ENCODE peak calls at places on chromosomes 6 and 20, in six cellular contexts. B is H9, P is neuronal stem cell, V is mesendoderm, A is H1, O is IMR-90. N is an unnamed sample.

GRCh38 chr6:31842056-31842455 is 14.5 kb downstream of the HSPA1B start:
- DNase-seq in B (no peak), P (no peak), V (no peak), A (no peak), O (no peak), N (no peak)

GRCh38 chr6:8014947-8015346 is 49.2 kb downstream of the BLOC1S5 start:
- DNase-seq in B (no peak), P (no peak), V (no peak), A (no peak), O (peak), N (no peak)

GRCh38 chr20:8124639-8125038 is 7.4 kb upstream of the PLCB1 start:
- DNase-seq in B (no peak), P (no peak), V (no peak), A (no peak), O (peak), N (no peak)

GRCh38 chr6:24387818-24388217 is 14.9 kb upstream of the MRS2 start:
- DNase-seq in B (no peak), P (no peak), V (no peak), A (no peak), O (no peak), N (no peak)

GRCh38 chr6:7080311-7080710 is 27.4 kb upstream of the RREB1 start:
- DNase-seq in B (no peak), P (no peak), V (no peak), A (no peak), O (no peak), N (no peak)

GRCh38 chr6:56874328-56874727 is 80.6 kb upstream of the BEND6 start:
- DNase-seq in B (no peak), P (no peak), V (no peak), A (no peak), O (no peak), N (no peak)

GRCh38 chr6:143684484-143684883 is 6.7 kb downstream of the PHACTR2 start:
- DNase-seq in B (no peak), P (no peak), V (no peak), A (no peak), O (no peak), N (no peak)

GRCh38 chr6:38080349-38080748 is 260.8 kb downstream of the ZFAND3 start:
- DNase-seq in B (no peak), P (no peak), V (no peak), A (no peak), O (peak), N (no peak)

GRCh38 chr6:158560787-158561246 is 926 bp downstream of the TMEM181 start:
- DNase-seq in B (no peak), P (no peak), V (no peak), A (no peak), O (no peak), N (peak)

GRCh38 chr6:16082367-16082766 is 46.5 kb upstream of the MYLIP start:
- DNase-seq in B (no peak), P (no peak), V (no peak), A (no peak), O (no peak), N (no peak)

GRCh38 chr6:103142902-103143301 is 1716.8 kb downstream of the HACE1 start:
- DNase-seq in B (no peak), P (no peak), V (no peak), A (no peak), O (no peak), N (no peak)

GRCh38 chr6:143598466-143599080 is 79.2 kb upstream of the PHACTR2 start:
- DNase-seq in B (no peak), P (no peak), V (peak), A (no peak), O (no peak), N (no peak)

GRCh38 chr6:106692823-106693216 is 63.4 kb downstream of the QRSL1 start:
- DNase-seq in B (no peak), P (no peak), V (no peak), A (no peak), O (no peak), N (no peak)

GRCh38 chr20:62727584-62728027 is 19.0 kb downstream of the NTSR1 start:
- DNase-seq in B (no peak), P (no peak), V (no peak), A (no peak), O (no peak), N (no peak)

GRCh38 chr20:62382306-62383198 is 4.4 kb upstream of the RPS21 start:
- DNase-seq in B (peak), P (peak), V (peak), A (peak), O (peak), N (peak)

GRCh38 chr6:31897612-31898199 is at the start of gene EHMT2:
- DNase-seq in B (peak), P (peak), V (peak), A (peak), O (peak), N (peak)

GRCh38 chr6:96197241-96197640 is 181.5 kb downstream of the FUT9 start:
- DNase-seq in B (no peak), P (no peak), V (no peak), A (no peak), O (no peak), N (no peak)

GRCh38 chr6:137717074-137718073 is 149.7 kb upstream of the TNFAIP3 start:
- DNase-seq in B (no peak), P (no peak), V (peak), A (no peak), O (no peak), N (no peak)

GRCh38 chr6:22112490-22112889 is 184.3 kb downstream of the PRL start:
- DNase-seq in B (no peak), P (no peak), V (no peak), A (no peak), O (peak), N (no peak)

GRCh38 chr20:34955232-34956040 is at the start of the genes GSS and MYH7B:
- DNase-seq in B (peak), P (peak), V (peak), A (peak), O (peak), N (peak)
- H4K8ac ChIP-seq in B (no peak), P (peak), V (no peak), A (peak), O (peak), N (peak)

GRCh38 chr6:3458706-3459421 is 2.0 kb upstream of the SLC22A23 start:
- DNase-seq in B (no peak), P (no peak), V (no peak), A (no peak), O (no peak), N (no peak)

GRCh38 chr6:3455490-3456394 is 1.1 kb downstream of the SLC22A23 start:
- DNase-seq in B (peak), P (no peak), V (peak), A (peak), O (no peak), N (no peak)

GRCh38 chr6:3456794-3457709 is at the start of gene SLC22A23:
- DNase-seq in B (peak), P (peak), V (peak), A (peak), O (no peak), N (no peak)

GRCh38 chr6:3456395-3456767 is 469 bp downstream of the SLC22A23 start:
- DNase-seq in B (no peak), P (no peak), V (no peak), A (no peak), O (no peak), N (no peak)

DNA sequence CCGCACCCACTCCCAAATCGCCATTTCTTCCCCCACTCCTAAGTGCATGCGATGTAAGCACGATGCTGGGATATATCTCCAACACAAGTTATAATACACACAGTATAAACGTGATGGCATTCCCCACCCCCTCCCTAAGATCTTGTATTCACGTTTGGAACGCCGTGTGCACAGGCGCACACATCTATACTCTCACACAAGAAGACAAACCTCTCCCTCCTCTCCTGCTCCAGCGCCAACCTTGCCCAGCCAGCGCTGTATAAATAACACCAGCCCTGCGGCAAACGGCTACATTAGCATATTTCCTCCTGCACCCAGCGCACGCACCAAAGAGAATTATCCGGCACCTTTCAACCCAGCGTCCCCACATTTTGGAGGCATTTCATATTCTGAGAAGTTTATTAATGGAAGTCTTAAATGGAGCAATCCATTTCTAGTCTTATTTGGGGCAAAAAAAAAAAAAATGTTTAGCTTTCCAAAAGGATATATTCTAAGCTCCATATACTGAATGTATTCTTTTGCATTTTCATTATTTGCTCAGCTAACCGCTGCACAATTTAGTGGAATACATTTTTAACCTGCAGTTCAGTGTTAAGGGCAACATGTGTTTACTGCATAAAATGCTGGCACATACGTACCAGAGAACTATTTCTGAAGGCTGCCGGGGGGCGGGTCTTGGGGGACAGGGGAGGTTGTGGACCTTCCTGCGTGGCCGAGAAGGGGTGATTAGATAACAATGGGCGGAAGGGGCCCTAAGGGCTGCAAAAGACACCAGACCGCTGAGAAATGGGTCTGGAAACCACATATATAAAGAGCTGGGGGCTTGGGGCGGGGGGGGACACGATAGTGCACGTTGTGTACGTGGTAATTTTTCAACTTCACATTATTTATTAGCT is 1.1 kb upstream of the SLC22A23 start:
- DNase-seq in B (peak), P (no peak), V (no peak), A (no peak), O (no peak), N (peak)
- H4K8ac ChIP-seq in B (no peak), P (no peak), V (no peak), A (peak), O (no peak), N (no peak)

GRCh38 chr20:46551508-46552280 is 1.2 kb upstream of the OCSTAMP start:
- DNase-seq in B (no peak), P (no peak), V (peak), A (peak), O (no peak), N (no peak)

GRCh38 chr20:46552460-46553420 is 2.3 kb upstream of the OCSTAMP start:
- DNase-seq in B (no peak), P (no peak), V (peak), A (no peak), O (no peak), N (no peak)

GRCh38 chr20:46557231-46557956 is 6.9 kb upstream of the OCSTAMP start:
- DNase-seq in B (no peak), P (no peak), V (no peak), A (no peak), O (peak), N (no peak)

GRCh38 chr20:46555370-46555956 is 5.0 kb upstream of the OCSTAMP start:
- DNase-seq in B (no peak), P (no peak), V (no peak), A (no peak), O (no peak), N (no peak)

GRCh38 chr20:46554850-46555249 is 4.4 kb upstream of the OCSTAMP start:
- DNase-seq in B (no peak), P (no peak), V (no peak), A (no peak), O (no peak), N (no peak)
- H4K8ac ChIP-seq in B (no peak), P (no peak), V (no peak), A (no peak), O (no peak), N (no peak)

GRCh38 chr6:125300992-125301434 is 754 bp downstream of the HDDC2 start:
- DNase-seq in B (no peak), P (no peak), V (peak), A (no peak), O (peak), N (peak)
- H4K8ac ChIP-seq in B (no peak), P (no peak), V (no peak), A (peak), O (peak), N (peak)

DNA sequence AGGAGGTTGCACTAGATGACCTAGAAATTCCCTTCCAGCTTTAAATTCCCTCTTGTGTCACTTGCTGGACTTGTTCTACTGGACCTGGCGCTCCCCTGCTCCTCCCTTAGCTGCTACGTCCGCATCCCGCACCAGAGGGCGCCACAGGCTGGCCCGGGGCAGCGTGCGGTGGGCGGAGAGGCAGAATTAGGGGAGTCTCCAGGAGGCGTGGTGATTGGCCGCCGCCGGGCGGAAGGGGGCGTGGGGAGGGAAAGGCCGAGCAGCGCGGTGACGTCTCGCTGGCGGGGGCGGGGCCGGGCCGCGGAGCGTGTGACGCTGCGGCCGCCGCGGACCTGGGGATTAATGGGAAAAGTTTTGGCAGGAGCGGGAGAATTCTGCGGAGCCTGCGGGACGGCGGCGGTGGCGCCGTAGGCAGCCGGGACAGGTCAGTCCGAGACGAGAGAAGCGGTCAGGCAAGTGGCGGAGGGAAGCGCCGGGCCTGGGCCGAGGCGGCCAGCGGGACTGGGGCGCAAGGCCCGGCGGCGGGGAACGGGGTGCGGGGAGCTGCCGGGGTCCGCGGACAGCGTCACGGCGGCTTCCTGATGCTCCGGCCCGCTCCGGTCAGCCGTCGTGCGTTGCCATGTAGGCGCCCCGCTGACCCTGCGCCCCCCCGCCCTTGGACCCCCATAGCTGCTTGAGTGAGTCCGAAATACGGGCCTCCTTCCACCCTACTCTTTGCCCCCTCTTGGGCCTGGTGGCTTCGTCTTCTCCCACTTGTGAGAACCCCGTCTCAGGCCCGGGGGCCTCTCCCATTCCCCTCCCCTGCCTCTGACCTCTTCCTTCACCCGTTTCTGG is at the start of gene PPARD:
- DNase-seq in B (peak), P (peak), V (peak), A (peak), O (peak), N (peak)
- H4K8ac ChIP-seq in B (no peak), P (no peak), V (no peak), A (peak), O (peak), N (peak)

GRCh38 chr6:170583736-170584180 is 679 bp downstream of the PDCD2 start:
- DNase-seq in B (no peak), P (peak), V (no peak), A (no peak), O (peak), N (no peak)
- H4K8ac ChIP-seq in B (no peak), P (no peak), V (no peak), A (no peak), O (peak), N (peak)

DNA sequence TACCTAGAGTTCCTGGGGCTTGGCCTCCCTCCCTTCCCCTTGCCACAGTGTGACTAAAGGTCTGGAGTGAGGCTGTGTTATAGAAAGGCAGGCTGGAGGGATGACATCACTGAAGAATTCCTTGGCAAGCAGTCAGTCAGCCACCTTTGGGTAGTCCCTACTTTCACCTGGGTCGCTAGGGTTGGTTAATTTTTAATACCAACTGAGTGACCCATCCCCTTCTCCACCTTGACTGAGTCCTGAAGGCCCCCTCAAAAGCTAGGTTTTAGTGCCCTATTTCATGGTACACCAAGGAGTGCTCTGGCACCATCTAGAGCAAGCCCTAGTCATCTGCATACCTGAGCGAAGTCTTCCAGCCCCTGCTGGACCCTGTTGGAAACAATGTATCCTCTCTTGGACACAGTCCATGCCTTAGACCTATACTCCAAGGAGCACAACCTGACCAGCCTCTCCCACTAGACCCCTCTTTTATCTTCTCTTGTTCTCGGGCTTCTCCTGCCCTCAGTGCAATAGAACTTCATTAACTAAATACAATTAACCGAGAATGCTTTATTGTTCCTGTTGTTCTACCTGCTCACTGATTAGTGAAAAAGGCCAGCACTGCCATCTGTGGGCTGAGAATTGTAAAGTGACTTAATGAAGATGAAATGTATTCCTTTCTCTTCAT is 44.6 kb downstream of the RIN2 start:
- DNase-seq in B (peak), P (no peak), V (peak), A (no peak), O (peak), N (peak)
- H4K8ac ChIP-seq in B (no peak), P (no peak), V (no peak), A (no peak), O (no peak), N (no peak)